ENCODE peak calls at places on chromosome 19, in ten cellular contexts. E, V, H, X, A, I, U, G, Q and P are unnamed samples.

GRCh38 chr19:19381007-19381926 is 24.2 kb upstream of the GATAD2A start:
- DNase-seq in E (no peak), V (no peak), H (no peak), X (no peak), A (no peak), I (no peak), U (no peak), G (no peak), Q (no peak), P (no peak)

GRCh38 chr19:33226550-33227241 is 1.0 kb upstream of the SLC7A10 start:
- DNase-seq in E (no peak), V (peak; percentile 93), H (peak; percentile 82), X (no peak), A (no peak), I (no peak), U (no peak), G (no peak), Q (no peak), P (no peak)

GRCh38 chr19:21084343-21084742 is 2.3 kb downstream of the ZNF714 start:
- DNase-seq in E (peak; percentile 6), V (no peak), H (peak; percentile 26), X (no peak), A (peak; percentile 5), I (no peak), U (peak; percentile 29), G (no peak), Q (no peak), P (peak; percentile 52)

GRCh38 chr19:51122112-51122981 is 2.4 kb upstream of the SIGLEC9 start:
- DNase-seq in E (no peak), V (no peak), H (no peak), X (no peak), A (no peak), I (no peak), U (no peak), G (no peak), Q (no peak), P (no peak)

GRCh38 chr19:23116802-23117571 is at the start of gene ZNF730:
- DNase-seq in E (peak; percentile 69), V (peak; percentile 99), H (peak; percentile 97), X (no peak), A (peak; percentile 74), I (no peak), U (peak; percentile 9), G (no peak), Q (no peak), P (peak; percentile 59)

GRCh38 chr19:8397746-8398721 is 7.9 kb downstream of the RAB11B start:
- DNase-seq in E (no peak), V (no peak), H (no peak), X (no peak), A (no peak), I (no peak), U (no peak), G (no peak), Q (no peak), P (no peak)

GRCh38 chr19:43525836-43526771 is 897 bp downstream of the ETHE1 start:
- DNase-seq in E (no peak), V (peak; percentile 73), H (peak; percentile 13), X (no peak), A (peak; percentile 7), I (peak; percentile 78), U (no peak), G (no peak), Q (no peak), P (no peak)

GRCh38 chr19:45113628-45114027 is 20.6 kb downstream of the PPP1R37 start:
- DNase-seq in E (no peak), V (no peak), H (no peak), X (no peak), A (no peak), I (no peak), U (no peak), G (no peak), Q (no peak), P (no peak)

GRCh38 chr19:18736415-18737336 is 53.2 kb downstream of the CRTC1 start:
- DNase-seq in E (no peak), V (no peak), H (no peak), X (no peak), A (no peak), I (no peak), U (no peak), G (no peak), Q (no peak), P (no peak)

GRCh38 chr19:45717131-45717982 is 13.3 kb downstream of the FBXO46 start:
- DNase-seq in E (peak; percentile 97), V (peak; percentile 100), H (peak; percentile 100), X (peak; percentile 97), A (peak; percentile 98), I (peak; percentile 99), U (peak; percentile 94), G (peak; percentile 97), Q (peak; percentile 98), P (peak; percentile 99)

GRCh38 chr19:532578-533484 is 1.3 kb downstream of the CDC34 start:
- DNase-seq in E (no peak), V (peak; percentile 89), H (peak; percentile 85), X (no peak), A (peak; percentile 73), I (peak; percentile 93), U (no peak), G (no peak), Q (no peak), P (no peak)

GRCh38 chr19:33558846-33559245 is 37.3 kb upstream of the PEPD start:
- DNase-seq in E (no peak), V (no peak), H (no peak), X (no peak), A (no peak), I (peak; percentile 46), U (no peak), G (no peak), Q (no peak), P (peak; percentile 1)

GRCh38 chr19:3370214-3370720 is 3.9 kb downstream of the NFIC start:
- DNase-seq in E (no peak), V (no peak), H (no peak), X (no peak), A (no peak), I (no peak), U (no peak), G (no peak), Q (no peak), P (no peak)
- H3K4me3 ChIP-seq in E (peak overlapping the region; percentile 76), V (no peak overlapping the region), H (no peak overlapping the region), X (peak overlapping the region; percentile 92), A (peak overlapping the region; percentile 78), I (peak overlapping the region; percentile 34), U (peak overlapping the region; percentile 88), G (no peak overlapping the region), Q (peak overlapping the region; percentile 5), P (peak overlapping the region; percentile 89)

GRCh38 chr19:12113121-12113520 is 27.0 kb downstream of the ZNF20 start:
- DNase-seq in E (no peak), V (no peak), H (no peak), X (no peak), A (no peak), I (no peak), U (no peak), G (no peak), Q (no peak), P (no peak)
- H3K4me3 ChIP-seq in E (no peak overlapping the region), V (peak overlapping the region; percentile 54), H (no peak overlapping the region), X (no peak overlapping the region), A (no peak overlapping the region), I (no peak overlapping the region), U (no peak overlapping the region), G (no peak overlapping the region), Q (no peak overlapping the region), P (no peak overlapping the region)

DNA sequence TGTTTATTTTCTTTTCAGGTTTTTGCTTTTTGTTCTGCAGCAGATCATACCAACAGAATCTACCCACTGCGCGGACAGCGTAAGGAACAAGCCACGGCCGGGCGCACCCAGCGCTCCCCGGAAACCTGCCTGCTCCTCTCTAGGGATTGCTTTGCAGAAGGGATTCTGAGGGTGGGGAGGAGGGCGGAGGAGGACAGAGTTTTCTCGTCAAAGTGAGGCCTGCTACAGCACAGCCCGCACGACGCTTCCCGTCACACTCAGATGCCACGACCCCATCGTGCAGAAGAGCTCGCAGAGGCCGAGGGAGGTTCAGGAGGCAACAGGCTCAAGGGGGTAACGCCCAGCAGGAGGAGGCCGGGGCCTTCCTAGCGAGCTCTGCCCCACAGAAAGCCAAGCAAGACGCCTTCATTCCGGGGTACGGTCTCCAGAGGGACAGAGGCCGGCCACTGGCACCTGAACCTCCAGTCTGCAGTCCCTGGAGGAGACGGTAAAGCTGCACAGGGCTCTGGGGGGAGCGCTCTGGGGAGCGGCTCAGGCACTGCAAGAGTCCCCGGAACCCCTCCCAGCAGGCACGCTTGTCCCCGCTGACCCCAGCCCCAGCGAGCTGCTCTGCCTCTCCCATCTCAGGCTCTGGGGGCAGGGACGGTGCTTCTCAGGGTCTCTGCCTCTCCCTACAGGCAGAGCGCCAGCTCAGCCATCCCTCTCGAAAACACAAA is 6.9 kb downstream of the REXO1 start:
- DNase-seq in E (no peak), V (no peak), H (no peak), X (no peak), A (no peak), I (no peak), U (no peak), G (no peak), Q (no peak), P (no peak)
- H3K4me3 ChIP-seq in E (no peak overlapping the region), V (no peak overlapping the region), H (no peak overlapping the region), X (no peak overlapping the region), A (no peak overlapping the region), I (no peak overlapping the region), U (no peak overlapping the region), G (no peak overlapping the region), Q (no peak overlapping the region), P (no peak overlapping the region)

GRCh38 chr19:2290441-2291184 is 8.6 kb upstream of the PEAK3 start:
- DNase-seq in E (no peak), V (peak; percentile 80), H (no peak), X (no peak), A (no peak), I (no peak), U (no peak), G (no peak), Q (no peak), P (no peak)
- H3K4me3 ChIP-seq in E (no peak overlapping the region), V (no peak overlapping the region), H (no peak overlapping the region), X (peak overlapping the region; percentile 13), A (no peak overlapping the region), I (no peak overlapping the region), U (no peak overlapping the region), G (peak overlapping the region; percentile 37), Q (peak overlapping the region; percentile 22), P (no peak overlapping the region)